ENCODE peak calls at places on chromosome 11, in ten cellular contexts. O is lower lobe of right lung, I is brain microvascular endothelial cell, V is pancreas, Z is HFF-Myc, H is astrocyte of the cerebellum, E is HCT116, F is PC-9, Y is neural progenitor cell, K is psoas muscle. U is an unnamed sample.

GRCh38 chr11:68978931-68979591 is 1.7 kb downstream of the MRGPRD start:
- DNase-seq in E (no peak), K (peak), Y (no peak), H (no peak), Z (no peak), I (no peak), F (no peak), V (no peak), O (peak), U (no peak)

GRCh38 chr11:96019810-96020747 is 96.2 kb upstream of the MTMR2 start:
- DNase-seq in H (no peak), V (no peak), E (no peak), Z (no peak), O (no peak), Y (no peak), F (no peak), K (no peak), I (no peak), U (no peak)

GRCh38 chr11:6437993-6438392 is 2.8 kb downstream of the HPX start:
- DNase-seq in E (no peak), V (no peak), Z (no peak), Y (no peak), F (no peak), H (no peak), K (no peak), I (no peak), O (no peak), U (no peak)

GRCh38 chr11:122998727-122999370 is 17.2 kb upstream of the BSX start:
- DNase-seq in V (no peak), E (no peak), I (no peak), H (no peak), Y (peak), Z (no peak), K (no peak), F (no peak), O (no peak), U (no peak)

GRCh38 chr11:120707098-120707497 is 195.6 kb downstream of the GRIK4 start:
- DNase-seq in O (no peak), Y (no peak), V (no peak), Z (no peak), H (peak), K (no peak), F (no peak), I (peak), E (no peak), U (no peak)

GRCh38 chr11:64305691-64306562 is 603 bp downstream of the ESRRA start:
- DNase-seq in K (peak), I (no peak), F (peak), O (peak), V (peak), E (peak), Z (no peak), H (no peak), Y (peak), U (no peak)

GRCh38 chr11:61791737-61792309 is 576 bp downstream of the TMEM258 start:
- DNase-seq in V (peak), Z (peak), Y (peak), E (peak), H (peak), F (peak), K (peak), O (peak), I (peak), U (peak)

GRCh38 chr11:133830931-133831907 is 14.1 kb downstream of the SPATA19 start:
- DNase-seq in V (no peak), E (no peak), Y (peak), I (no peak), O (no peak), F (no peak), H (no peak), Z (no peak), K (no peak), U (no peak)

GRCh38 chr11:35619030-35619753 is 932 bp downstream of the FJX1 start:
- DNase-seq in O (peak), H (no peak), I (peak), E (no peak), V (peak), Z (no peak), Y (peak), K (peak), F (peak), U (no peak)
- H3K4me3 ChIP-seq in O (peak), H (peak), I (peak), E (peak), V (peak), Z (peak), Y (peak), K (peak), F (peak), U (peak)

GRCh38 chr11:112724194-112724790 is 236.9 kb upstream of the NCAM1 start:
- DNase-seq in V (no peak), E (no peak), I (no peak), Z (no peak), O (no peak), F (no peak), H (no peak), K (no peak), Y (no peak), U (no peak)
- TF ChIP-seq CTCF in V (no peak), E (no peak), I (no peak), Z (no peak), O (no peak), F (no peak), H (no peak), K (no peak), Y (no peak), U (no peak)

DNA sequence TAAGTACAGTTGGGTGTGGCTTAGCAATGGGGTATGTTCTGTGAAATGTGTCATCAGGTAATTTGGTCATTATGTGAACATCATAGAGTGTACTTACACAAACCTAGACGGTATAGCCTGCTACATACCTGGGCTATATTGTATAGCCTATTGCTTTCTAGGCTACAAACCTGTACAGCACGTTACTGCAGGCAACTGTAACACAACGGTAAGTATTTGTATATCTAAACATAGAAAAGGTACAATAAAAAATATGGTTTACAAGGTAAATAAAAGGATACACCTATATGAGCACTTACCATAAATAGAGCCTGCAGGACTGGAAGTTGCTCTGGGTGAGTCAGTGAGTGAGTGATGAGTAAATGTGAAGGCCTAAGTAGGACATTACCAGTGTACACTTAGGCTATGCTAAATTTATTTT is 73.1 kb upstream of the GDPD4 start:
- DNase-seq in O (no peak), Y (no peak), E (no peak), I (peak), Z (no peak), F (no peak), K (no peak), V (no peak), H (no peak), U (no peak)
- H3K4me3 ChIP-seq in O (no peak), Y (no peak), E (no peak), I (no peak), Z (no peak), F (no peak), K (no peak), V (no peak), H (no peak), U (no peak)

GRCh38 chr11:1038921-1039320 is 2.4 kb upstream of the MUC6 start:
- DNase-seq in K (no peak), Z (no peak), I (no peak), O (no peak), V (no peak), E (no peak), H (no peak), Y (no peak), F (no peak), U (no peak)
- TF ChIP-seq CTCF in K (no peak), Z (no peak), I (no peak), O (no peak), V (no peak), E (no peak), H (no peak), Y (no peak), F (no peak), U (no peak)

GRCh38 chr11:75473684-75474083 is 40.7 kb upstream of the KLHL35 start:
- DNase-seq in K (no peak), F (no peak), V (no peak), O (peak), E (no peak), I (no peak), Z (no peak), H (no peak), Y (no peak), U (no peak)

GRCh38 chr11:75474240-75474639 is 41.2 kb upstream of the KLHL35 start:
- DNase-seq in I (no peak), Z (no peak), V (no peak), K (no peak), Y (no peak), O (no peak), H (no peak), E (no peak), F (no peak), U (no peak)

GRCh38 chr11:75475767-75476650 is 43.0 kb upstream of the KLHL35 start:
- DNase-seq in K (peak), I (peak), V (peak), F (peak), Z (peak), O (peak), H (no peak), Y (no peak), E (no peak), U (no peak)

GRCh38 chr11:75476716-75477613 is 44.0 kb upstream of the KLHL35 start:
- DNase-seq in Z (no peak), E (no peak), Y (no peak), I (no peak), F (no peak), H (no peak), O (peak), V (peak), K (peak), U (no peak)

GRCh38 chr11:75474878-75475766 is 42.1 kb upstream of the KLHL35 start:
- DNase-seq in E (no peak), F (no peak), Z (no peak), K (peak), O (peak), H (no peak), V (no peak), I (peak), Y (peak), U (no peak)
- H3K4me3 ChIP-seq in E (no peak), F (no peak), Z (no peak), K (no peak), O (peak), H (no peak), V (no peak), I (peak), Y (no peak), U (no peak)

GRCh38 chr11:12834166-12834565 is 159.9 kb downstream of the TEAD1 start:
- DNase-seq in O (no peak), Z (no peak), V (no peak), F (no peak), Y (no peak), I (no peak), K (no peak), E (no peak), H (no peak), U (no peak)
- TF ChIP-seq CTCF in O (no peak), Z (no peak), V (no peak), F (no peak), Y (no peak), I (no peak), K (no peak), E (no peak), H (no peak), U (no peak)

U was measured in AG09309.